ENCODE peak calls at places on chromosomes 12 and 14, in seven cellular contexts. One of them, this sample, is unnamed.

GRCh38 chr14:72555609-72556000 is 338.3 kb downstream of the DPF3 start:
- DNase-seq in H1: no peak
- DNase-seq in neuronal stem cell: no peak
- DNase-seq in trophoblast cell: peak
- DNase-seq in mesendoderm: no peak
- DNase-seq in H9: no peak
- DNase-seq in mesenchymal stem cell: no peak
- DNase-seq in this sample: no peak

GRCh38 chr12:28882444-28882843 is 266.6 kb upstream of the FAR2 start:
- DNase-seq in trophoblast cell: no peak
- DNase-seq in neuronal stem cell: no peak
- DNase-seq in mesenchymal stem cell: peak
- DNase-seq in H9: no peak
- DNase-seq in H1: no peak
- DNase-seq in mesendoderm: peak
- DNase-seq in this sample: peak

GRCh38 chr14:23300687-23301223 is 1.9 kb downstream of the PPP1R3E start:
- DNase-seq in mesendoderm: peak
- DNase-seq in H9: no peak
- DNase-seq in mesenchymal stem cell: no peak
- DNase-seq in neuronal stem cell: no peak
- DNase-seq in trophoblast cell: peak
- DNase-seq in H1: no peak
- DNase-seq in this sample: peak

GRCh38 chr12:42129595-42130204 is 15.0 kb downstream of the GXYLT1 start:
- DNase-seq in neuronal stem cell: peak
- DNase-seq in trophoblast cell: peak
- DNase-seq in mesenchymal stem cell: peak
- DNase-seq in H9: no peak
- DNase-seq in H1: no peak
- DNase-seq in mesendoderm: peak
- DNase-seq in this sample: peak

GRCh38 chr14:52400846-52401245 is 86.7 kb downstream of the PTGER2 start:
- DNase-seq in neuronal stem cell: no peak
- DNase-seq in mesenchymal stem cell: no peak
- DNase-seq in trophoblast cell: no peak
- DNase-seq in mesendoderm: no peak
- DNase-seq in H1: no peak
- DNase-seq in H9: no peak
- DNase-seq in this sample: no peak

GRCh38 chr12:17928708-17929366 is 161.2 kb downstream of the RERGL start:
- DNase-seq in trophoblast cell: peak
- DNase-seq in mesendoderm: peak
- DNase-seq in H1: no peak
- DNase-seq in mesenchymal stem cell: no peak
- DNase-seq in neuronal stem cell: no peak
- DNase-seq in H9: no peak
- DNase-seq in this sample: peak

GRCh38 chr12:69467400-69467799 is 2.8 kb upstream of the FRS2 start:
- DNase-seq in mesendoderm: no peak
- DNase-seq in H1: no peak
- DNase-seq in neuronal stem cell: no peak
- DNase-seq in mesenchymal stem cell: no peak
- DNase-seq in H9: no peak
- DNase-seq in trophoblast cell: no peak
- DNase-seq in this sample: no peak

GRCh38 chr14:38150075-38150474 is 57.6 kb upstream of the SSTR1 start:
- DNase-seq in mesendoderm: no peak
- DNase-seq in trophoblast cell: no peak
- DNase-seq in neuronal stem cell: no peak
- DNase-seq in mesenchymal stem cell: no peak
- DNase-seq in H1: no peak
- DNase-seq in H9: no peak
- DNase-seq in this sample: peak

GRCh38 chr14:100406505-100407131 is 83.5 kb downstream of the SLC25A47 start:
- DNase-seq in H9: no peak
- DNase-seq in neuronal stem cell: no peak
- DNase-seq in mesenchymal stem cell: peak
- DNase-seq in mesendoderm: no peak
- DNase-seq in trophoblast cell: no peak
- DNase-seq in H1: no peak
- DNase-seq in this sample: peak

GRCh38 chr12:67425394-67425793 is 156.2 kb downstream of the CAND1 start:
- DNase-seq in mesendoderm: no peak
- DNase-seq in H9: no peak
- DNase-seq in H1: no peak
- DNase-seq in neuronal stem cell: no peak
- DNase-seq in mesenchymal stem cell: no peak
- DNase-seq in trophoblast cell: no peak
- DNase-seq in this sample: no peak

GRCh38 chr12:4274960-4275868 is 1.7 kb downstream of the CCND2 start:
- DNase-seq in mesendoderm: no peak
- DNase-seq in trophoblast cell: no peak
- DNase-seq in mesenchymal stem cell: peak
- DNase-seq in H9: peak
- DNase-seq in H1: peak
- DNase-seq in neuronal stem cell: no peak
- DNase-seq in this sample: peak

GRCh38 chr12:94832780-94833760 is 170.4 kb downstream of the NDUFA12 start:
- DNase-seq in H1: peak
- DNase-seq in trophoblast cell: peak
- DNase-seq in mesenchymal stem cell: peak
- DNase-seq in mesendoderm: peak
- DNase-seq in H9: peak
- DNase-seq in neuronal stem cell: peak
- DNase-seq in this sample: peak

GRCh38 chr12:66763453-66763852 is 84.6 kb upstream of the GRIP1 start:
- DNase-seq in H1: no peak
- DNase-seq in trophoblast cell: no peak
- DNase-seq in mesendoderm: no peak
- DNase-seq in H9: no peak
- DNase-seq in mesenchymal stem cell: no peak
- DNase-seq in neuronal stem cell: no peak
- DNase-seq in this sample: no peak

GRCh38 chr14:25006031-25006430 is 43.9 kb downstream of the STXBP6 start:
- DNase-seq in neuronal stem cell: no peak
- DNase-seq in H9: no peak
- DNase-seq in mesenchymal stem cell: no peak
- DNase-seq in trophoblast cell: no peak
- DNase-seq in H1: no peak
- DNase-seq in mesendoderm: no peak
- DNase-seq in this sample: no peak

GRCh38 chr14:56514663-56515371 is 64.8 kb upstream of the TMEM260 start:
- DNase-seq in neuronal stem cell: no peak
- DNase-seq in H9: no peak
- DNase-seq in mesenchymal stem cell: peak
- DNase-seq in trophoblast cell: no peak
- DNase-seq in mesendoderm: peak
- DNase-seq in H1: no peak
- DNase-seq in this sample: peak

GRCh38 chr12:131827961-131828534 is at the start of gene MMP17:
- DNase-seq in trophoblast cell: peak
- DNase-seq in H1: peak
- DNase-seq in neuronal stem cell: peak
- DNase-seq in H9: peak
- DNase-seq in mesenchymal stem cell: peak
- DNase-seq in mesendoderm: peak
- DNase-seq in this sample: peak

GRCh38 chr12:109999983-110000505 is 814 bp downstream of the ANKRD13A start:
- DNase-seq in neuronal stem cell: peak
- DNase-seq in H1: no peak
- DNase-seq in mesenchymal stem cell: peak
- DNase-seq in H9: no peak
- DNase-seq in mesendoderm: peak
- DNase-seq in trophoblast cell: peak
- DNase-seq in this sample: no peak

GRCh38 chr14:23360496-23360895 is 4.5 kb downstream of the EFS start:
- DNase-seq in mesendoderm: peak
- DNase-seq in trophoblast cell: no peak
- DNase-seq in neuronal stem cell: no peak
- DNase-seq in mesenchymal stem cell: no peak
- DNase-seq in H9: peak
- DNase-seq in H1: peak
- DNase-seq in this sample: no peak

GRCh38 chr12:70031046-70031445 is 206.0 kb downstream of the MYRFL start:
- DNase-seq in H1: no peak
- DNase-seq in mesenchymal stem cell: no peak
- DNase-seq in trophoblast cell: no peak
- DNase-seq in neuronal stem cell: no peak
- DNase-seq in H9: peak
- DNase-seq in mesendoderm: no peak
- DNase-seq in this sample: no peak

GRCh38 chr12:51850933-51851244 is 2.4 kb upstream of the FIGNL2 start:
- DNase-seq in trophoblast cell: no peak
- DNase-seq in mesendoderm: no peak
- DNase-seq in mesenchymal stem cell: no peak
- DNase-seq in H9: no peak
- DNase-seq in neuronal stem cell: no peak
- DNase-seq in H1: no peak
- DNase-seq in this sample: no peak

GRCh38 chr12:11814362-11814761 is 164.9 kb downstream of the ETV6 start:
- DNase-seq in mesendoderm: peak
- DNase-seq in trophoblast cell: no peak
- DNase-seq in mesenchymal stem cell: peak
- DNase-seq in neuronal stem cell: no peak
- DNase-seq in H1: no peak
- DNase-seq in H9: no peak
- DNase-seq in this sample: peak

GRCh38 chr12:71300772-71301675 is 138.6 kb upstream of the LGR5 start:
- DNase-seq in mesenchymal stem cell: no peak
- DNase-seq in H1: no peak
- DNase-seq in neuronal stem cell: no peak
- DNase-seq in H9: no peak
- DNase-seq in trophoblast cell: peak
- DNase-seq in mesendoderm: no peak
- DNase-seq in this sample: no peak

GRCh38 chr12:130511285-130511684 is 173.6 kb downstream of the PIWIL1 start:
- DNase-seq in H1: no peak
- DNase-seq in mesenchymal stem cell: no peak
- DNase-seq in H9: no peak
- DNase-seq in neuronal stem cell: no peak
- DNase-seq in trophoblast cell: no peak
- DNase-seq in mesendoderm: no peak
- DNase-seq in this sample: no peak

GRCh38 chr12:117020536-117021220 is 78.5 kb downstream of the TESC start:
- DNase-seq in mesendoderm: no peak
- DNase-seq in H1: no peak
- DNase-seq in mesenchymal stem cell: no peak
- DNase-seq in neuronal stem cell: no peak
- DNase-seq in trophoblast cell: no peak
- DNase-seq in H9: no peak
- DNase-seq in this sample: no peak
- H4K8ac ChIP-seq in mesendoderm: no peak
- H4K8ac ChIP-seq in H1: no peak
- H4K8ac ChIP-seq in mesenchymal stem cell: no peak
- H4K8ac ChIP-seq in neuronal stem cell: no peak
- H4K8ac ChIP-seq in trophoblast cell: no peak
- H4K8ac ChIP-seq in H9: no peak
- H4K8ac ChIP-seq in this sample: no peak

GRCh38 chr12:120956579-120957360 is 21.6 kb upstream of the HNF1A start:
- DNase-seq in mesendoderm: no peak
- DNase-seq in H9: no peak
- DNase-seq in H1: no peak
- DNase-seq in trophoblast cell: no peak
- DNase-seq in mesenchymal stem cell: no peak
- DNase-seq in neuronal stem cell: no peak
- DNase-seq in this sample: no peak

GRCh38 chr12:120955232-120955631 is 23.1 kb upstream of the HNF1A start:
- DNase-seq in neuronal stem cell: no peak
- DNase-seq in H9: peak
- DNase-seq in H1: no peak
- DNase-seq in mesenchymal stem cell: no peak
- DNase-seq in mesendoderm: peak
- DNase-seq in trophoblast cell: peak
- DNase-seq in this sample: no peak

GRCh38 chr12:120950807-120951206 is 27.5 kb upstream of the HNF1A start:
- DNase-seq in mesenchymal stem cell: no peak
- DNase-seq in mesendoderm: no peak
- DNase-seq in H9: no peak
- DNase-seq in trophoblast cell: no peak
- DNase-seq in H1: no peak
- DNase-seq in neuronal stem cell: no peak
- DNase-seq in this sample: no peak
- H4K8ac ChIP-seq in mesenchymal stem cell: no peak
- H4K8ac ChIP-seq in mesendoderm: no peak
- H4K8ac ChIP-seq in H9: no peak
- H4K8ac ChIP-seq in trophoblast cell: no peak
- H4K8ac ChIP-seq in H1: no peak
- H4K8ac ChIP-seq in neuronal stem cell: no peak
- H4K8ac ChIP-seq in this sample: no peak

DNA sequence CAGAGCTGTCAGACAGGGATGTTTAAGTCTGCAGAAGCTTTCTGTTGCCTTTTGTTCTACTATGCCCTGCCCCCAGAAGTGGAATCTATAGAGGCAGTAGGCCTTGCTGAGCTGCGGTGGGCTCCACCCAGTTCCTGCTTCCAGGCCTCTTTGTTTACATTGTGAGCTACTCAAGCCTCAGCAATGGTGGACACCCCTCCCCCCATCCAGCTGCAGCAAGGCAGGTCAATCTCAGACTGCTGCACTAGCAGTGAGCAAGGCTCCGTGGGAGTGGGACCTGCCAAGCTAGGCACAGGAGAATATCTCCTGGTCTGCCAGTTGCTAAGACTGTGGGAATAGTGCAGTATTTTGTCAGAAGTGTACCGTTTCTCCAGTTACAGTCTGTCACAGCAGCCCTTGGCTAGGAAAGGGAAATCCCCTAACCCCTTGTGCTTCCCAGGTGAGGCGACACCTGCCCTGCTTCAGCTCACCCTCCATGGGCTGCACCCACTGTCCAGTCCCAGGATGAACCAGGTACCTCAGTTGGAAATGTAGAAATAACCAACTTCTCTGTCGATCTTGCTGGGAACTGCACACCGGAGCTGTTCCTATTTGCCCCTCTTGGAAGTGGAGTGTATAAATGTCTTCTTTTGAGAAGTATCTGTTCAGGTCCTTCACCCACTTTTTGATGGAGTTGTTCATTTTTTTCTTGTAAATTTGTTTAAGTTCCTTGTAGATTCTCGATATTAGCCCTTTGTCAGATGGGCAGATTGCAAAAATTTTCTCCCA is 213.5 kb upstream of the SLC38A2 start:
- DNase-seq in mesenchymal stem cell: peak
- DNase-seq in trophoblast cell: no peak
- DNase-seq in mesendoderm: peak
- DNase-seq in H9: peak
- DNase-seq in neuronal stem cell: peak
- DNase-seq in H1: no peak
- DNase-seq in this sample: peak
- H4K8ac ChIP-seq in mesenchymal stem cell: peak
- H4K8ac ChIP-seq in trophoblast cell: no peak
- H4K8ac ChIP-seq in mesendoderm: no peak
- H4K8ac ChIP-seq in H9: no peak
- H4K8ac ChIP-seq in neuronal stem cell: no peak
- H4K8ac ChIP-seq in H1: peak
- H4K8ac ChIP-seq in this sample: peak

DNA sequence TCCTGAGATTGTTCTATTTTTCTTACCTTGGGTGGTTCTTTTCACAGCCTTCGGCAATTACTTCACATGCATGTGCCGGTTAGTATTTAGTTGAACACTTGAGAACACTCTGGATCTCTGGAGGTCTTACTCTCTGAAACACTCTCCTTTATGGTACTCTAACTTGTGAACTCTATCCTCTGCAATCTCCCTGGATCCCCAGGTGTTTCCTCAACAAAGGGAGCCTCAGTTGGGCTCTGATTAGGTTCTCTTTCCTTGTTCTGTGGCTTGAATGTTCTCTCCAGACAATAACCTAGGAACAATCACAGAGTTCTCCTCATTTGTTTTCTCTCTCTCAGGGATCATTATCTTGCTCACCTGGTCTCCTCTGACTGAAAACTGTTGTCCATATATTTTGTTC is 40.5 kb upstream of the ABCD2 start:
- DNase-seq in mesenchymal stem cell: no peak
- DNase-seq in H9: no peak
- DNase-seq in mesendoderm: peak
- DNase-seq in trophoblast cell: no peak
- DNase-seq in neuronal stem cell: no peak
- DNase-seq in H1: no peak
- DNase-seq in this sample: no peak
- H4K8ac ChIP-seq in mesenchymal stem cell: no peak
- H4K8ac ChIP-seq in H9: no peak
- H4K8ac ChIP-seq in mesendoderm: no peak
- H4K8ac ChIP-seq in trophoblast cell: no peak
- H4K8ac ChIP-seq in neuronal stem cell: no peak
- H4K8ac ChIP-seq in H1: no peak
- H4K8ac ChIP-seq in this sample: no peak